ENCODE peak calls at places on chromosomes 12 and 14, in four cellular contexts. E is pancreas, Y is cardiac muscle cell, S is ascending aorta. M is an unnamed sample. For H3K4me1, the result is how much of the 10 kb centered on the place peaks cover.

GRCh38 chr14:91333640-91334039 is 84.0 kb downstream of the CCDC88C start:
- DNase-seq in E (no peak), Y (no peak), S (no peak), M (no peak)

GRCh38 chr14:51481643-51482042 is 170.1 kb upstream of the FRMD6 start:
- DNase-seq in E (no peak), Y (no peak), S (no peak), M (no peak)

GRCh38 chr14:21069388-21070082 is 569 bp upstream of the ARHGEF40 start:
- DNase-seq in E (peak), Y (peak), S (no peak), M (no peak)

GRCh38 chr14:76133103-76133502 is 18.6 kb upstream of the GPATCH2L start:
- DNase-seq in E (no peak), Y (peak), S (no peak), M (no peak)

GRCh38 chr12:101051901-101052550 is 158.0 kb downstream of the SLC5A8 start:
- DNase-seq in E (no peak), Y (peak), S (no peak), M (no peak)

GRCh38 chr14:87896393-87897380 is 96.3 kb downstream of the GALC start:
- DNase-seq in E (no peak), Y (peak), S (no peak), M (no peak)

GRCh38 chr12:89514751-89515150 is 9.8 kb downstream of the GALNT4 start:
- DNase-seq in E (no peak), Y (no peak), S (no peak), M (no peak)

GRCh38 chr12:52235822-52236291 is 2.8 kb downstream of the KRT7 start:
- DNase-seq in E (peak), Y (no peak), S (no peak), M (no peak)

GRCh38 chr14:92254786-92255185 is 68.2 kb upstream of the SLC24A4 start:
- DNase-seq in E (no peak), Y (peak), S (peak), M (no peak)

GRCh38 chr12:120762093-120762492 is 36.5 kb downstream of the ACADS start:
- DNase-seq in E (no peak), Y (peak), S (no peak), M (no peak)

GRCh38 chr12:16281157-16281556 is 3.7 kb upstream of the SLC15A5 start:
- DNase-seq in E (no peak), Y (peak), S (no peak), M (no peak)

GRCh38 chr12:55068416-55069010 is 48.7 kb downstream of the NEUROD4 start:
- DNase-seq in E (no peak), Y (peak), S (no peak), M (no peak)

GRCh38 chr14:55129086-55129427 is at the start of gene LGALS3:
- DNase-seq in E (peak), Y (peak), S (peak), M (peak)

GRCh38 chr12:116600959-116601358 is 41.8 kb downstream of the MAP1LC3B2 start:
- DNase-seq in E (no peak), Y (no peak), S (no peak), M (no peak)

GRCh38 chr12:121216102-121216501 is 6.2 kb downstream of the P2RX4 start:
- DNase-seq in E (no peak), Y (no peak), S (no peak), M (no peak)

GRCh38 chr12:98594050-98594853 is 766 bp downstream of the SLC25A3 start:
- DNase-seq in E (peak), Y (peak), S (peak), M (no peak)

GRCh38 chr12:68876471-68876870 is 56.5 kb downstream of the CPM start:
- DNase-seq in E (no peak), Y (peak), S (no peak), M (no peak)

GRCh38 chr14:101966742-101967141 is 2.4 kb downstream of the DYNC1H1 start:
- DNase-seq in E (no peak), Y (no peak), S (no peak), M (no peak)

GRCh38 chr14:101963611-101964296 is 619 bp upstream of the DYNC1H1 start:
- DNase-seq in E (no peak), Y (no peak), S (no peak), M (no peak)

GRCh38 chr14:101964297-101965144 is at the start of gene DYNC1H1:
- DNase-seq in E (peak), Y (peak), S (peak), M (peak)

GRCh38 chr14:101965796-101966718 is 1.7 kb downstream of the DYNC1H1 start:
- DNase-seq in E (no peak), Y (peak), S (no peak), M (no peak)

GRCh38 chr14:101965145-101965531 is 765 bp downstream of the DYNC1H1 start:
- DNase-seq in E (peak), Y (peak), S (peak), M (peak)
- H3K4me1 ChIP-seq in E (under half), Y (under half), S (under half), M (under half)

DNA sequence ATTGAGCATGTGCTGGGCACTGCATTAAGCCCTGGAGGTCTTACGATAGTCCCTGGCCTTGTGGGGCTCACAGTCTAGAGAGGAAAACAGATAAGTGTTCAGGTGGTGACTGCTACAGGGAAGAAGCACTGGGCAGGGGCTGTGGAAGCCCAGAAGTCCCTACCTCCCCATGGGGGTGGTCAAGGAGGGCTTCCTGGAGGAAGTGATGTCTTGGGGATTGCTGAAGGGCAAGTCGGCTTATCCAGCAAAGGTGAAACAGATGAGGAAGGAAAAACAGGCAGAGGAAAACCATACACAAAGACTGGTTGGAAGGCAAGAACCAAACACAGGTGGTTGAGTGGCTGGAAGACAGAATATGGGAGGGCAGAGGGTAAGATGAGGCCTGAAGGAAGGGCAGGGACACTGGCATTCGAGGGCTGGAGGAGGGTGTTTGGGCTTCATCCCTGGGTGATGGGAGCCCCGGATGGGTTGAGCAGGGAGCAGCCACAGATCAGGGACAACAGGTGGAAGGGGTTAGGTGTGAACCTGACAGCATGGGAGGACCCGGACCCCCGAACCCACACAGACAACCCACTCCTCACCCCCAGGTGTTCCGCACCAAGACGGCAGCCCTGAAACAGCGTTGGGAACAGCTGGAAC is 2.8 kb downstream of the CFAP73 start:
- DNase-seq in E (no peak), Y (no peak), S (no peak), M (no peak)
- H3K4me3 ChIP-seq in E (peak), Y (peak), S (no peak), M (peak)

DNA sequence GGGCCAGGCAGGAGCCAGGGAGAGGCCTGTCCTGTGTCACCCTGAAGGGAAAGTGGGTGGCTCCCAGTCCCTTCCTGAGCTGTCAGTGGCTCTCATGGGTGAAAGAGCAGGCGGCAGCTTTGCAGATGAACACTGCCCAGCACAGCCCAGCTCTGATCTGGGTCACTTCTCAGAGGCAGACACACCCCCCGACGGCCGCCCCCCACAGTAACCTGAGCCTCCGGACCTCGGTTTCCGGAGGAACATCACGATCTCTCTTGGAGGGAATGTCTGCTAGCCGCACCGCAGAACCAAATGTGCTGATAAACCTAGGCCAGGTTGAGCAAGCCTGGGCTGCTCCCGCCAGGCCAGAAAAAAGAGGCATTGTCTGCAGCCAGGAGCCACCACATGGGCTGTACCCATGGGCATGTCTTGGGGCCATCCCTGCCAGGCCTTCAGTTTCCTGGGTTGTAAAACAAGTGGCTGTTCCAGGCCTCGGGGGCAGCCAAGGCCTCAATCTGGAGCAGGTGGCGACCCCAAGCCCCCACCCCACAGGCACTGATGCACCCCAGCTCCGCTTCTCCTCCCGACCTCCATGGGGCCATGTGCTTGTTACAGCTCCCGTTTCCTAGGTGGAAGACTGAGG is 57.6 kb downstream of the NCOR2 start:
- DNase-seq in E (no peak), Y (peak), S (peak), M (no peak)
- H3K4me1 ChIP-seq in E (half or more), Y (half or more), S (half or more), M (under half)

GRCh38 chr12:104672096-104672445 is 215.3 kb downstream of the CHST11 start:
- DNase-seq in E (no peak), Y (no peak), S (no peak), M (no peak)
- H3K4me3 ChIP-seq in E (no peak), Y (no peak), S (no peak), M (no peak)

M was measured in CD8-positive, alpha-beta memory T cell.